ENCODE peak calls at places on chromosomes 16 and 17, in seven cellular contexts. T is uterus, L is GM10248, C is Panc1, K is HFFc6, G is AG04450, S is WTC11. X is an unnamed sample.

GRCh38 chr17:77817953-77818352 is 140.6 kb upstream of the TNRC6C start:
- DNase-seq in L (no peak), T (no peak), S (no peak), G (no peak), C (no peak), K (peak), X (no peak)

GRCh38 chr16:31141489-31142108 is 6.1 kb upstream of the PRSS8 start:
- DNase-seq in T (peak), K (peak), S (peak), L (no peak), C (no peak), G (no peak), X (no peak)

GRCh38 chr17:41052594-41052993 is 2.4 kb downstream of the KRTAP2-2 start:
- DNase-seq in K (peak), L (no peak), T (no peak), G (no peak), S (no peak), C (no peak), X (no peak)

GRCh38 chr17:82031303-82031884 is at the start of gene RAC3:
- DNase-seq in K (no peak), T (no peak), S (peak), G (no peak), C (no peak), L (peak), X (no peak)

GRCh38 chr17:49016775-49017463 is 19.7 kb downstream of the IGF2BP1 start:
- DNase-seq in L (no peak), S (no peak), G (peak), T (peak), K (peak), C (no peak), X (peak)

GRCh38 chr17:49280061-49280460 is 49.5 kb upstream of the PHOSPHO1 start:
- DNase-seq in K (no peak), G (no peak), C (no peak), T (no peak), L (no peak), S (no peak), X (no peak)

GRCh38 chr17:38750312-38751121 is 2.0 kb upstream of the PSMB3 start:
- DNase-seq in C (no peak), G (no peak), S (peak), L (no peak), K (no peak), T (no peak), X (no peak)

GRCh38 chr17:79546386-79546785 is 64.5 kb downstream of the RBFOX3 start:
- DNase-seq in L (no peak), G (no peak), K (no peak), T (no peak), C (no peak), S (no peak), X (no peak)

GRCh38 chr17:30957741-30958140 is 13.1 kb upstream of the RNF135 start:
- DNase-seq in L (no peak), S (no peak), C (no peak), K (no peak), G (no peak), T (no peak), X (no peak)

GRCh38 chr16:13909872-13910303 is 10.1 kb upstream of the ERCC4 start:
- DNase-seq in C (no peak), T (no peak), K (peak), S (no peak), G (peak), L (no peak), X (no peak)

DNA sequence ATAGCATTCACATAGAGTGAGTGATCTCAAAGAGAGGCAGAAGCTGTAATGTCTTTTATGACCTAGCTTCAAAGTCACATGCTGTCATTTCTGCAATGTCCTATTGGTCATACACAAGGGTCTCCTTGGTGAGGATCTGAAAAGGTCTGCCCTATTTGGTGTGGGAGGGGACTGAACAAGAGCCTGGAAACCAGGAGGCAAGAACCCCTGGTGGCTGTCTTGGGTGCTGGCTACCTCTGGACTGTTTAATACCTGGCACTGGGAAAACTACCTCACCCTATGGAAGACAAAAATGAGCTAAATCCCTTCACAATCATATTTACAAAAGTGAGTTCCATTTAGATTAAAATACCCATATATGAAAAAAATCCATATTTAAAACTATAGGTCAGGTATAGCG is 9.0 kb downstream of the KCTD13 start:
- DNase-seq in T (no peak), S (no peak), L (no peak), G (no peak), K (no peak), C (no peak), X (no peak)
- TF ChIP-seq CTCF in T (no peak), S (no peak), L (no peak), G (no peak), K (peak), C (no peak), X (peak)

GRCh38 chr17:57406131-57406980 is 150.0 kb downstream of the MSI2 start:
- DNase-seq in T (no peak), S (no peak), C (no peak), L (no peak), G (no peak), K (peak), X (no peak)

GRCh38 chr17:57406981-57407286 is 150.6 kb downstream of the MSI2 start:
- DNase-seq in G (no peak), S (no peak), C (no peak), K (no peak), L (no peak), T (no peak), X (no peak)

GRCh38 chr17:57410169-57410568 is 153.8 kb downstream of the MSI2 start:
- DNase-seq in T (no peak), G (no peak), K (no peak), S (no peak), C (no peak), L (no peak), X (no peak)

GRCh38 chr17:57407287-57408063 is 151.2 kb downstream of the MSI2 start:
- DNase-seq in T (no peak), G (no peak), S (no peak), L (no peak), K (no peak), C (no peak), X (no peak)

DNA sequence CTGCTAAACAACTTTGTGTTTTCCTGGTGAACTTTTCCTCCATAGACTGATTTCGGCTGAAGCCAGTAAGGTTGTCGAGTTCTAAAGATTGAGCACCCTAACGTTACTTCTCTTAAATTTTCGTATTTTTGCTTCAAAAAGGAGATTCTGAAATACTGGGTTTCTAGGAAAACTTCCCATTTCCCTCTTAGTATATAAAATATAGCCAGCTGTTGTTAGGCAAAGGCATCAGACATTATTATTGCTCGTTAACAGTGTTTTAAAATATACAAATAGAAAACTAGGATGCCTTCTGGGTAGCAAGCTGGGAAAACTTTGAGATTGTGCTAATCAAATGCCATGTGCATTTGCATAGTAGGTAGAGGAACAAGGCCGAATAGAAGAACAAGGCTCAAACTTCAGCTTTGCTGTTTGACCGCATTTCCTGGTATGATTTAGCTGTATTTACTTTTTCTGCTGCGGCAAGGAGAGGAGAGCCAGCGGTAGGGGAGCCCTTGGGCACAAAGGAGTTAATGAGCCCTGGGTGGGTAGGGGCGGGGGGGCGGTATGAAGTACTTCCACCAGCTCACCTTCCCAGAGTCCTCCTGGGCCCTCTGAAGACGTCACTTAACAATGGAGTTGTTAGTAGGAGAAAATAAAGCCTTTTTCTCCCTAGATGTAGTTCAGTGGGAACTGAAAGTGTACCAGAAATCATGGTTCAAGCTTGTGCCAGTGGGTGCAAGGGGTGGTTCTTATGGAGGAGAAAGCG is 151.9 kb downstream of the MSI2 start:
- DNase-seq in L (peak), T (no peak), S (peak), C (no peak), K (no peak), G (no peak), X (no peak)
- TF ChIP-seq CTCF in L (no peak), T (no peak), S (no peak), C (no peak), K (no peak), G (no peak), X (peak)

GRCh38 chr16:86509759-86510464 is 415 bp upstream of the FOXF1 start:
- DNase-seq in K (peak), S (peak), L (no peak), C (no peak), T (peak), G (peak), X (no peak)
- TF ChIP-seq CTCF in K (no peak), S (no peak), L (no peak), C (no peak), T (no peak), G (peak), X (no peak)

DNA sequence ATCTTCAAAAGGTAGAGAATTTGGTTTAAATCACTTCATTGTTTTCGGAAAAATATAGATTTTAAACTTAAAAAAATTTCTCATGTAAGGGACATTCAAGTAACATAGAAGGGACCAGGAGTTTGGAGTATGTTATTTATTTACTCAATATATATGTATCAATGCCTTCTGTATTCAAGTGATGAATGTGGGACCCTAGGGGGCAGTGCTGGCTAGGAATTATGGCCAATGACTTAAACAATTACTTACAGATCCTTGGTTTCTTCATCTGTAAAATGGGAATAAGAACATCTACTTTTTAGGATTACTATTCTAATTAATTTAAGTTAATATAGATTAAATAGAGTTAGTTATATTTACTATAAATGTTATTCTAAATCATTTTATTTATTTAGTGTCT is 886.3 kb upstream of the RBFOX1 start:
- DNase-seq in T (no peak), G (no peak), S (no peak), C (no peak), K (no peak), L (no peak), X (no peak)
- TF ChIP-seq CTCF in T (no peak), G (no peak), S (no peak), C (peak), K (no peak), L (no peak), X (no peak)

DNA sequence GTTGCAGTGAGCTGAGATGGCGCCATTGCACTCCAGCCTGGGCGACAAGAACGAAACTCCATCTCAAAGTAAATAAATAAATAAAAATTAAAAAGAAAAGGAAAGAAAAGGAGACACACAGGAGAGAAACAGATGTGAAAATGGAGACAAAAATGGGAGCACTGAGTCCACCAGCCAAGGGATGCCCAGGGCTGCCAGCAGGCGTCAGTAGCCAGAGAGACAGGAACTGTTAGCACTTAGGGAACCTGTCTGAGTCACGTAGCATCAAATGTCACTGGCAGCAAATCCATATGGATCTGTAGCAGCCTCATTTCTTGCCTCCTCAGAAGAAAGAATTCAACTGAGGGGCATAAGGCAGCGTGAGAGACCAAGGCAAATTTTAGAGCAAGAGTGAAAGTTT is 79.7 kb downstream of the CYLD start:
- DNase-seq in T (no peak), S (no peak), G (no peak), K (peak), L (no peak), C (no peak), X (peak)
- TF ChIP-seq CTCF in T (no peak), S (no peak), G (peak), K (peak), L (no peak), C (no peak), X (peak)

DNA sequence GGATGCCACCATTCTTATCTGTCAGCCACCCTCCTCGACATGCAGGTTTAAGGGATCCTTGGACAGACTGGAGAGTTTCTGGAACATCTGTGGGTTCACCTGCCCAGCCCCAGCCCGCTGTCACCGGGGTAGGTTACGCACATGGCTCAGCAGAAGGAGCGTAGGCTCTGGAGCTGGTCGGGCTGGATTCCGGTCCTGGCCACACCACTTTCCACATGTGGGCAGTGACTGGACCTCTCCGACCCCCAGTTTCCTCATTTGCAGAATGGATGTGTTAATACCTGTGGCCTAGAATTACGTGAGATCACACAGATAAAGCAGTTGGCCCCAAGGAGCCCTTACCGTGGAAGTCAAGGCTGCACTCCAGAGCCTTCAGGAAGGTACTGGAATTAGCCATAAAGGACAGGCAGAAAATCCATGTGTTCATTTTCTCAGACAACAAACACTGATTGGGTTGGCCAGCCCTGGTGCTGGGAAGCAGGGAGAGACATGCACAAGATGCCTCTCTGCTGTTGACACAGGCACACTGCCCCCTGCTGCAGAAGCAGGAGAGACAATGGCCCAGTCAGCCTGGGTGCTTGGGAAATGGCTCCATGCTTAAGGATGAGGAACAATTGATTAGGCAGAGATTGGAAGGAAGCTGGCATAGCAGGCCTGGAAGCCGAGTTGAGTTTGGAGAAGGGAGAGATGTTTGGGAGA is 58.8 kb downstream of the SF3B3 start:
- DNase-seq in S (peak), G (no peak), K (no peak), T (no peak), C (no peak), L (no peak), X (no peak)
- TF ChIP-seq CTCF in S (no peak), G (peak), K (peak), T (no peak), C (no peak), L (peak), X (peak)